ENCODE peak calls at places on chromosome 19, in five cellular contexts. P is CD8-positive, alpha-beta T cell; U is fibroblast of mammary gland; L is fibroblast of lung; M is psoas muscle. Y is an unnamed sample.

GRCh38 chr19:51713319-51714285 is 10.2 kb downstream of the HAS1 start:
- DNase-seq in M (no peak), L (no peak), U (no peak), P (no peak), Y (no peak)

GRCh38 chr19:5804516-5805464 is at the start of gene NRTN:
- DNase-seq in P (peak), U (no peak), L (no peak), M (no peak), Y (no peak)

GRCh38 chr19:51089786-51090185 is 7.1 kb upstream of the KLK14 start:
- DNase-seq in L (no peak), U (no peak), P (no peak), M (no peak), Y (no peak)

GRCh38 chr19:15249912-15250634 is 17.8 kb upstream of the EPHX3 start:
- DNase-seq in L (peak), M (peak), P (no peak), U (peak), Y (no peak)

GRCh38 chr19:4732680-4733114 is 9.1 kb upstream of the DPP9 start:
- DNase-seq in P (peak), U (peak), L (peak), M (peak), Y (no peak)

GRCh38 chr19:41876847-41877489 is at the start of gene CD79A:
- DNase-seq in L (no peak), M (peak), P (peak), U (no peak), Y (no peak)

GRCh38 chr19:48123907-48124675 is 13.5 kb upstream of the PLA2G4C start:
- DNase-seq in P (no peak), L (peak), U (peak), M (no peak), Y (no peak)

GRCh38 chr19:2587001-2587719 is 111.2 kb downstream of the GADD45B start:
- DNase-seq in M (no peak), P (no peak), U (no peak), L (peak), Y (no peak)

GRCh38 chr19:35476149-35476548 is 14.1 kb downstream of the KRTDAP start:
- DNase-seq in M (no peak), L (no peak), U (no peak), P (no peak), Y (no peak)
- TF ChIP-seq CTCF in M (no peak), L (no peak), U (peak), P (no peak), Y (peak)

GRCh38 chr19:11673608-11674041 is 65.1 kb downstream of the ZNF823 start:
- DNase-seq in M (peak), P (no peak), U (peak), L (peak), Y (no peak)
- TF ChIP-seq CTCF in M (peak), P (no peak), U (peak), L (peak), Y (peak)

GRCh38 chr19:45164577-45165335 is 4.0 kb upstream of the NKPD1 start:
- DNase-seq in M (no peak), L (peak), U (peak), P (peak), Y (no peak)
- TF ChIP-seq CTCF in M (no peak), L (no peak), U (no peak), P (no peak), Y (no peak)

DNA sequence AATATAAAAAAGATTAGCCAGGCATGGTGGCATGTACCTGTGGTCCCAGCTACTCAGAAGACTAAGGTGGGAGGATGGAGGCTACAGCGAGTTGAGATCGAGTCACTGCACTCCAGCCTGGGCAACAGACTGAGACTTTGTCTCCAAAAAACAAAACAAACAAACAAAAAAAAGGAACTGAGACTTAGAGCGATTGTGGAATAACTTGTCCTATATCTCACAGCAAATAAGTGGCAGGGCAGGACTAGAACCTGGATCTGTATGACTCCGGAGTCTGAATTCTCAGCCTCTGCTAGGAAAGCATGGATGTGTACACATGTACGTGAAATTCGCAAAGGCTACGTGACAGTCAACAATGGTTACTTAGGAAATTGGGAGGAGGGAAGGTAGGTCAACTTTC is 20.1 kb downstream of the KRTDAP start:
- DNase-seq in P (no peak), L (no peak), U (no peak), M (no peak), Y (no peak)
- TF ChIP-seq CTCF in P (no peak), L (no peak), U (no peak), M (no peak), Y (no peak)

GRCh38 chr19:49814010-49814409 is 918 bp upstream of the FUZ start:
- DNase-seq in L (no peak), M (no peak), U (no peak), P (no peak), Y (no peak)

GRCh38 chr19:49816616-49817015 is 1.5 kb upstream of the MED25 start:
- DNase-seq in L (no peak), M (no peak), P (no peak), U (no peak), Y (no peak)

GRCh38 chr19:49820125-49820524 is 2.0 kb downstream of the MED25 start:
- DNase-seq in M (no peak), U (no peak), P (no peak), L (peak), Y (no peak)

GRCh38 chr19:49818691-49819331 is 722 bp downstream of the MED25 start:
- DNase-seq in P (no peak), U (no peak), L (no peak), M (no peak), Y (no peak)

GRCh38 chr19:49817964-49818690 is at the start of gene MED25:
- DNase-seq in P (peak), U (peak), L (peak), M (peak), Y (peak)
- TF ChIP-seq CTCF in P (peak), U (no peak), L (no peak), M (peak), Y (peak)

Y was measured in type B pancreatic cell.